ENCODE peak calls at places on chromosomes 11 and 22, in seven cellular contexts. I is suprapubic skin, Y is tibial nerve, Q is spleen, F is IMR-90, D is sigmoid colon, J is heart left ventricle. U is an unnamed sample.

GRCh38 chr11:12182650-12183511 is 72.5 kb downstream of the MICAL2 start:
- DNase-seq in D (no peak), Y (no peak), J (no peak), F (peak; percentile 98), Q (no peak), I (no peak), U (peak; percentile 40)

GRCh38 chr11:16096336-16096735 is 260.0 kb downstream of the SOX6 start:
- DNase-seq in F (peak; percentile 45), D (no peak), Y (no peak), I (no peak), Q (no peak), J (no peak), U (no peak)

GRCh38 chr22:47389201-47389600 is 626.8 kb downstream of the TBC1D22A start:
- DNase-seq in Q (peak; percentile 50), D (peak; percentile 48), J (peak; percentile 58), I (no peak), Y (no peak), F (no peak), U (no peak)

GRCh38 chr11:57514538-57515331 is 767 bp downstream of the SLC43A1 start:
- DNase-seq in F (peak; percentile 24), I (peak; percentile 88), D (peak; percentile 82), Y (peak; percentile 49), J (peak; percentile 82), Q (peak; percentile 91), U (peak; percentile 64)

GRCh38 chr11:12161603-12162350 is 51.4 kb downstream of the MICAL2 start:
- DNase-seq in I (no peak), F (no peak), Y (no peak), Q (no peak), D (no peak), J (no peak), U (no peak)

GRCh38 chr22:21832291-21833290 is 34.9 kb downstream of the MAPK1 start:
- DNase-seq in J (no peak), Y (no peak), Q (no peak), I (no peak), F (peak; percentile 9), D (no peak), U (peak; percentile 52)

GRCh38 chr11:69965821-69966582 is 112.1 kb upstream of the ANO1 start:
- DNase-seq in Y (no peak), I (no peak), J (peak; percentile 34), Q (no peak), F (no peak), D (no peak), U (no peak)

GRCh38 chr11:80587906-80588305 is 1147.1 kb upstream of the TENM4 start:
- DNase-seq in J (no peak), F (no peak), Q (no peak), I (no peak), D (no peak), Y (no peak), U (no peak)

GRCh38 chr11:17179972-17180371 is 27.8 kb downstream of the PIK3C2A start:
- DNase-seq in F (no peak), D (no peak), Q (no peak), I (no peak), Y (no peak), J (no peak), U (no peak)

GRCh38 chr11:128497057-128497957 is 90.1 kb downstream of the ETS1 start:
- DNase-seq in J (no peak), D (peak; percentile 87), I (no peak), Q (no peak), F (peak; percentile 99), Y (no peak), U (no peak)

GRCh38 chr11:15764948-15765347 is 591.4 kb downstream of the SOX6 start:
- DNase-seq in F (no peak), I (no peak), J (no peak), Y (no peak), Q (no peak), D (no peak), U (no peak)

GRCh38 chr11:27255447-27255828 is 107.6 kb downstream of the CCDC34 start:
- DNase-seq in Q (no peak), Y (no peak), F (peak; percentile 83), I (no peak), D (no peak), J (no peak), U (no peak)

GRCh38 chr11:106723071-106723470 is 295.2 kb downstream of the GUCY1A2 start:
- DNase-seq in F (no peak), D (no peak), J (no peak), I (no peak), Y (no peak), Q (no peak), U (no peak)

GRCh38 chr11:7098235-7098832 is 9.5 kb downstream of the RBMXL2 start:
- DNase-seq in D (no peak), Y (no peak), F (peak; percentile 46), Q (no peak), J (no peak), I (no peak), U (peak; percentile 44)

GRCh38 chr11:45773271-45774022 is 31.5 kb upstream of the SLC35C1 start:
- DNase-seq in F (no peak), I (peak; percentile 29), D (no peak), Y (no peak), Q (no peak), J (no peak), U (no peak)

GRCh38 chr22:24104307-24105017 is 76.8 kb upstream of the SUSD2 start:
- DNase-seq in D (peak; percentile 52), F (no peak), Q (peak; percentile 41), I (no peak), J (peak; percentile 30), Y (no peak), U (no peak)

GRCh38 chr11:11480951-11481350 is 127.9 kb upstream of the CSNK2A3 start:
- DNase-seq in I (no peak), Y (no peak), D (no peak), F (peak; percentile 38), Q (no peak), J (no peak), U (no peak)

GRCh38 chr11:58963551-58964075 is 24.3 kb downstream of the GLYATL1 start:
- DNase-seq in D (no peak), I (no peak), F (peak; percentile 59), Q (no peak), J (peak; percentile 58), Y (no peak), U (no peak)

GRCh38 chr11:22389526-22390282 is 51.5 kb downstream of the SLC17A6 start:
- DNase-seq in F (no peak), D (no peak), J (no peak), Q (no peak), Y (no peak), I (no peak), U (no peak)

GRCh38 chr22:44532466-44533025 is 34.5 kb upstream of the RTL6 start:
- DNase-seq in D (no peak), J (no peak), I (no peak), Y (no peak), Q (no peak), F (no peak), U (no peak)

GRCh38 chr22:29722151-29722550 is 2.3 kb downstream of the CABP7 start:
- DNase-seq in I (no peak), F (no peak), J (no peak), Y (no peak), Q (no peak), D (no peak), U (no peak)

GRCh38 chr11:133830931-133831907 is 14.1 kb downstream of the SPATA19 start:
- DNase-seq in J (no peak), I (no peak), Y (no peak), D (no peak), Q (no peak), F (no peak), U (no peak)

GRCh38 chr11:75283391-75283931 is 42.9 kb downstream of the TPBGL start:
- DNase-seq in F (no peak), J (peak; percentile 44), Q (no peak), Y (no peak), D (no peak), I (no peak), U (no peak)

GRCh38 chr11:6350070-6350469 is 29.8 kb upstream of the CAVIN3 start:
- DNase-seq in D (no peak), Y (no peak), Q (no peak), F (no peak), J (no peak), I (no peak), U (no peak)

GRCh38 chr11:12678991-12679390 is 4.8 kb downstream of the TEAD1 start:
- DNase-seq in Q (no peak), I (no peak), J (no peak), F (no peak), D (no peak), Y (no peak), U (no peak)

GRCh38 chr11:93957553-93957952 is 63.6 kb upstream of the HEPHL1 start:
- DNase-seq in Q (no peak), I (no peak), J (no peak), Y (no peak), D (no peak), F (no peak), U (no peak)

GRCh38 chr11:132082566-132082965 is 712.2 kb downstream of the NTM start:
- DNase-seq in I (no peak), Y (no peak), Q (no peak), F (no peak), D (no peak), J (no peak), U (no peak)
- TF ChIP-seq POLR2A in I (no peak), Y (no peak), Q (no peak), F (no peak), D (no peak), J (no peak), U (no peak)

DNA sequence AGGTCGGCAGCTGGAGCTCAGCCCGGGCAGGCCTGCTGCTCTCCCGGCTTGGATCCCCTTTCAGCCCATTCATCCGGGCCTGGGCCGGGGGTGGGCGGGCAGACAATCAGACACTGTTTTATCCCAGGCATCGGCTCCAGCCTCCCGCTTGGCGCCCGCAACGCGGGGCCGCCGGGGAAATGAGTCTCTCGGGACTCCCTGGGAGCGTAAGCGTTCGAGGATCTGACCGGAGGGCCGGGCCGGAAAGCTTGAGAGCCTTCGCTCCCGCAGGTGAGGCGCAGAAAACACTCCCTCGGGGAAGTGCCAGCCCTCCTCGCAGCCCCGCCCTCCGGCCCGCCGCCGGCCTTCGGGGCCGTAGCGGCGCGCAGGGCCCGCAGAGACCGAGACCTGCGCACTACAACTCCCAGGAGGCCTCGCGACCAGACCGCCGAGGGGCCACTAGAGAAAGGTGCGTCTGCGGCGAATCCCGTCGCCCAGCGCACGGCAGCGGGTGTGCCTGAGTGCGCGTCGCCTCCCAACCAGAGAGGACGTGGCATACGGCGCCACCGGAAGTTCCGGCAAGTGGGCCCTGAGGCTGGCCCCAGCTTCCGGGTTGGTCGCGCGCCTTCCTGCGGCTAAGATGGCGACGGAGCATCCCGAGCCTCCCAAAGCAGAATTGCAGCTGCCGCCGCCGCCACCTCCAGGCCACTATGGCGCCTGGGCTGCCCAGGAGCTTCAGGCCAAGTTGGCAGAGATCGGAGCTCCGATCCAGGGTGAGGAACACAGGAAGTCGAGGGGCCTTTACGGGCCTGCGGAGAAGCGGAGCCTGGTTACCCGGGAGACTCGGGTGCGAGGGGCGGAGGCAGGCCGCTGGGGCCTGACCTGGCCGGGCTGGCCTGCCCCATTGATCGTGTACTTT is at the start of gene SF3B2:
- DNase-seq in Q (peak; percentile 100), D (peak; percentile 99), I (peak; percentile 98), F (peak; percentile 98), Y (peak; percentile 91), J (peak; percentile 99), U (peak; percentile 99)
- TF ChIP-seq POLR2A in Q (peak; percentile 44), D (peak; percentile 48), I (peak; percentile 84), F (peak; percentile 84), Y (peak; percentile 45), J (no peak), U (peak; percentile 85)

GRCh38 chr22:41448189-41448808 is 1.7 kb upstream of the TOB2 start:
- DNase-seq in Q (peak; percentile 96), D (peak; percentile 99), Y (peak; percentile 89), F (peak; percentile 99), J (peak; percentile 95), I (peak; percentile 97), U (peak; percentile 97)
- TF ChIP-seq POLR2A in Q (peak; percentile 66), D (peak; percentile 97), Y (peak; percentile 86), F (no peak), J (no peak), I (peak; percentile 51), U (peak; percentile 78)

GRCh38 chr11:65180877-65181568 is 705 bp upstream of the CAPN1 start:
- DNase-seq in J (peak; percentile 84), F (peak; percentile 60), Y (no peak), I (peak; percentile 87), Q (peak; percentile 91), D (peak; percentile 82), U (peak; percentile 80)
- TF ChIP-seq POLR2A in J (no peak), F (no peak), Y (no peak), I (no peak), Q (no peak), D (no peak), U (no peak)

U was measured in erythroblast.